ENCODE peak calls at places on chromosomes 16 and 17, in five cellular contexts. One of them, this sample, is unnamed.

GRCh38 chr16:31703526-31704128 is 170.0 kb upstream of the ZNF267 start:
- DNase-seq in small intestine: no peak
- DNase-seq in PC-3: no peak
- DNase-seq in aorta: no peak
- DNase-seq in lung: no peak
- DNase-seq in this sample: no peak

GRCh38 chr17:83179811-83180210 is 100.4 kb downstream of the METRNL start:
- DNase-seq in small intestine: no peak
- DNase-seq in PC-3: no peak
- DNase-seq in aorta: no peak
- DNase-seq in lung: peak; percentile 27
- DNase-seq in this sample: peak; percentile 51

GRCh38 chr16:11160676-11161115 is 95.3 kb downstream of the SOCS1 start:
- DNase-seq in small intestine: no peak
- DNase-seq in PC-3: no peak
- DNase-seq in aorta: no peak
- DNase-seq in lung: no peak
- DNase-seq in this sample: no peak

GRCh38 chr17:2105663-2106062 is 50.8 kb downstream of the HIC1 start:
- DNase-seq in small intestine: peak; percentile 67
- DNase-seq in PC-3: no peak
- DNase-seq in aorta: no peak
- DNase-seq in lung: no peak
- DNase-seq in this sample: no peak

GRCh38 chr16:35102780-35103403 is 1643.5 kb downstream of the TP53TG3F start:
- DNase-seq in small intestine: no peak
- DNase-seq in PC-3: no peak
- DNase-seq in aorta: no peak
- DNase-seq in lung: no peak
- DNase-seq in this sample: no peak

GRCh38 chr16:23962001-23962400 is 126.2 kb downstream of the PRKCB start:
- DNase-seq in small intestine: no peak
- DNase-seq in PC-3: no peak
- DNase-seq in aorta: no peak
- DNase-seq in lung: no peak
- DNase-seq in this sample: no peak

GRCh38 chr17:75634376-75634740 is 1.1 kb downstream of the SMIM5 start:
- DNase-seq in small intestine: no peak
- DNase-seq in PC-3: no peak
- DNase-seq in aorta: no peak
- DNase-seq in lung: no peak
- DNase-seq in this sample: no peak

GRCh38 chr16:85510203-85510602 is 102.9 kb upstream of the GSE1 start:
- DNase-seq in small intestine: no peak
- DNase-seq in PC-3: no peak
- DNase-seq in aorta: no peak
- DNase-seq in lung: no peak
- DNase-seq in this sample: no peak

GRCh38 chr17:17874478-17874877 is 37.7 kb upstream of the SREBF1 start:
- DNase-seq in small intestine: no peak
- DNase-seq in PC-3: peak; percentile 71
- DNase-seq in aorta: no peak
- DNase-seq in lung: no peak
- DNase-seq in this sample: no peak

GRCh38 chr17:700504-701094 is 14.0 kb downstream of the VPS53 start:
- DNase-seq in small intestine: peak; percentile 45
- DNase-seq in PC-3: peak; percentile 35
- DNase-seq in aorta: no peak
- DNase-seq in lung: no peak
- DNase-seq in this sample: no peak

GRCh38 chr17:80067393-80067986 is 31.0 kb downstream of the CCDC40 start:
- DNase-seq in small intestine: peak; percentile 29
- DNase-seq in PC-3: peak; percentile 61
- DNase-seq in aorta: no peak
- DNase-seq in lung: no peak
- DNase-seq in this sample: no peak

GRCh38 chr17:80068301-80069160 is 32.1 kb downstream of the CCDC40 start:
- DNase-seq in small intestine: peak; percentile 21
- DNase-seq in PC-3: peak; percentile 16
- DNase-seq in aorta: peak; percentile 65
- DNase-seq in lung: no peak
- DNase-seq in this sample: no peak

GRCh38 chr17:80069886-80070177 is 31.5 kb upstream of the GAA start:
- DNase-seq in small intestine: no peak
- DNase-seq in PC-3: no peak
- DNase-seq in aorta: no peak
- DNase-seq in lung: no peak
- DNase-seq in this sample: no peak

GRCh38 chr17:80070375-80071115 is 30.8 kb upstream of the GAA start:
- DNase-seq in small intestine: no peak
- DNase-seq in PC-3: no peak
- DNase-seq in aorta: no peak
- DNase-seq in lung: no peak
- DNase-seq in this sample: no peak

DNA sequence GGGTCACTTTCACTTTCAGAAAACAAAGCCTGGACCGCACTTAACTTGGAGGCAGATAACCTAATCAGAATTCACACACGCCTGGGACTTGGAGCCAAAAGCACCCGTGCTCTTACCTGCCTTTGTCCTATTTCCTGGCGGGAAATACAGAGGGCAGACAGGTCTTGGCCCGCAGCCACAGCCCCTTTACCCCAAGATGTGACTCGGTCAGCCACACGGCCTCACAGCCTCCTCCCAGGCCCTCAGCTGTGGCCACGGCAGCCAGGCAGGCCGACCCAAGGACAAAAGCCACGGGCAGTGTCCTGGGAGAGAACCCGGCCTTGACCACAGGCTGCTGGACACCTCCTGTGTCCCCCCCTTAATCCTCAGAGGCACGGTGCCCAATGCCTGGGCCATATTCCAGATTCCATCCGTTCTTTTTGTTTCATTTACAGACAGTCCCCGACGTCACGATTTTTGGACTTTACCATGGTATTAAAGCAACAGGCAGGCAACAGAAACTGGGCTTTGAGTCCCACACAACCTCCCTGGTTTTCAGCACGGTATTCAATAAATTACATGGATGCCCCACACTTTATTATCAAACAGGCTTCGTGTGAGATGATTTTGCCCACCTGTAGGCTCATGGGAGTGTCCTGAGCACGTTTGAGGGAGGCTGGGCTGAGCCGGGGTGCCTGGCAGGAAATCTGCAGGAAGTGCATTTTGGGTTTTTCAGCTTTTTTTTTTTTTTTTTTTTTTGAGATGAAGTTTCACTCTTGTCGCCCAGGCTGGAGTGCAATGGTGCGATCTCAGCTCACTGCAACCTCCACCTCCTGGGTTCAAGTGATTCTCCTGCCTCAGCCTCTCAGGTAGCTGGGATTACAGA is 30.0 kb upstream of the GAA start:
- DNase-seq in small intestine: peak; percentile 54
- DNase-seq in PC-3: no peak
- DNase-seq in aorta: peak; percentile 68
- DNase-seq in lung: peak; percentile 48
- DNase-seq in this sample: no peak
- H3K27me3 ChIP-seq in small intestine: no peaks in the 10 kb centered on the region
- H3K27me3 ChIP-seq in PC-3: no peaks in the 10 kb centered on the region
- H3K27me3 ChIP-seq in aorta: no peaks in the 10 kb centered on the region
- H3K27me3 ChIP-seq in lung: no peaks in the 10 kb centered on the region
- H3K27me3 ChIP-seq in this sample: no peaks in the 10 kb centered on the region

GRCh38 chr17:48606892-48607241 is 2.1 kb upstream of the HOXB6 start:
- DNase-seq in small intestine: no peak
- DNase-seq in PC-3: no peak
- DNase-seq in aorta: no peak
- DNase-seq in lung: no peak
- DNase-seq in this sample: no peak

GRCh38 chr17:48610282-48611211 is at the start of gene HOXB7:
- DNase-seq in small intestine: no peak
- DNase-seq in PC-3: no peak
- DNase-seq in aorta: peak; percentile 92
- DNase-seq in lung: peak; percentile 61
- DNase-seq in this sample: peak; percentile 91

GRCh38 chr17:48609754-48610281 is 999 bp downstream of the HOXB7 start:
- DNase-seq in small intestine: no peak
- DNase-seq in PC-3: no peak
- DNase-seq in aorta: no peak
- DNase-seq in lung: no peak
- DNase-seq in this sample: no peak

GRCh38 chr17:48608494-48608834 is 2.4 kb downstream of the HOXB7 start:
- DNase-seq in small intestine: no peak
- DNase-seq in PC-3: no peak
- DNase-seq in aorta: no peak
- DNase-seq in lung: no peak
- DNase-seq in this sample: no peak

GRCh38 chr17:48608921-48609505 is 1.8 kb downstream of the HOXB7 start:
- DNase-seq in small intestine: no peak
- DNase-seq in PC-3: no peak
- DNase-seq in aorta: no peak
- DNase-seq in lung: no peak
- DNase-seq in this sample: no peak
- H3K4me1 ChIP-seq in small intestine: no peaks in the 10 kb centered on the region
- H3K4me1 ChIP-seq in PC-3: peaks cover 18% of the 10 kb centered on the region
- H3K4me1 ChIP-seq in aorta: no peaks in the 10 kb centered on the region
- H3K4me1 ChIP-seq in lung: no peaks in the 10 kb centered on the region
- H3K4me1 ChIP-seq in this sample: peaks cover 51% of the 10 kb centered on the region

GRCh38 chr17:9219631-9220415 is 198.5 kb downstream of the NTN1 start:
- DNase-seq in small intestine: peak; percentile 37
- DNase-seq in PC-3: no peak
- DNase-seq in aorta: no peak
- DNase-seq in lung: no peak
- DNase-seq in this sample: no peak
- H3K27me3 ChIP-seq in small intestine: no peaks in the 10 kb centered on the region
- H3K27me3 ChIP-seq in PC-3: no peaks in the 10 kb centered on the region
- H3K27me3 ChIP-seq in aorta: no peaks in the 10 kb centered on the region
- H3K27me3 ChIP-seq in lung: no peaks in the 10 kb centered on the region
- H3K27me3 ChIP-seq in this sample: no peaks in the 10 kb centered on the region

DNA sequence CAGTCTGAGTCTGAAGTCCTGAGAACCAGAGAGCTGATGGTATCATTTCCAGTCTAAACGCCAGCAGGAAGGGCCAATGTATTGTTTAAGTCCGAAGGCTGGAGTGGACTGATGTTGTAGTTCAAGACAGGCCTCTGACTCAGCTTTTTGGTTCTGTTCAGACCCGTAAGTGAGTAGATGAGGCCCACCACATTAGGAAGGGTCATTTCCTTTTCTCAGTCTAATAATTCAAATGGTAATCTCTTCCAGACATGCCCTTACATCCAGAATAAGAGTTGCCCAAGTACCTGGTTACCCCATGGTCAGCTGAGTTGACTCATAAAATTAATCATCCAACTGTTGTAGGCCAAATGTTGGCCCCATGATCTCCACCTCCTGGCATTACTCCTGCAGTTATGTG is 442.6 kb upstream of the HSBP1 start:
- DNase-seq in small intestine: no peak
- DNase-seq in PC-3: no peak
- DNase-seq in aorta: no peak
- DNase-seq in lung: no peak
- DNase-seq in this sample: no peak
- H3K4me1 ChIP-seq in small intestine: no peaks in the 10 kb centered on the region
- H3K4me1 ChIP-seq in PC-3: no peaks in the 10 kb centered on the region
- H3K4me1 ChIP-seq in aorta: no peaks in the 10 kb centered on the region
- H3K4me1 ChIP-seq in lung: no peaks in the 10 kb centered on the region
- H3K4me1 ChIP-seq in this sample: no peaks in the 10 kb centered on the region